ENCODE peak calls at places on chromosome 13, in ten cellular contexts. X is left ventricle myocardium inferior; K is left lung; U is CD8-positive, alpha-beta memory T cell; G is psoas muscle; T is DND-41; C is heart right ventricle; P is tibial nerve; D is uterus; E is pancreas. B is an unnamed sample. For H3K4me1, the result is how much of the 10 kb centered on the place peaks cover.

GRCh38 chr13:48120246-48120645 is 25.3 kb upstream of the MED4 start:
- DNase-seq in X (no peak), K (no peak), U (no peak), G (no peak), T (no peak), C (no peak), P (no peak), D (no peak), E (no peak), B (no peak)

GRCh38 chr13:75101348-75101747 is 380.6 kb downstream of the TBC1D4 start:
- DNase-seq in X (no peak), K (no peak), U (no peak), G (no peak), T (no peak), C (no peak), P (no peak), D (no peak), E (no peak), B (no peak)

GRCh38 chr13:36530050-36530789 is 97.9 kb downstream of the CCNA1 start:
- DNase-seq in X (no peak), K (no peak), U (no peak), G (no peak), T (no peak), C (no peak), P (no peak), D (peak), E (no peak), B (no peak)

GRCh38 chr13:71801781-71802180 is 65.2 kb downstream of the DACH1 start:
- DNase-seq in X (no peak), K (no peak), U (no peak), G (no peak), T (no peak), C (no peak), P (no peak), D (no peak), E (no peak), B (no peak)

GRCh38 chr13:41713405-41713804 is 247.5 kb downstream of the VWA8 start:
- DNase-seq in X (no peak), K (no peak), U (no peak), G (no peak), T (no peak), C (no peak), P (no peak), D (no peak), E (no peak), B (no peak)

GRCh38 chr13:59514316-59514715 is 649.4 kb downstream of the DIAPH3 start:
- DNase-seq in X (no peak), K (no peak), U (no peak), G (no peak), T (no peak), C (no peak), P (no peak), D (no peak), E (no peak), B (no peak)

GRCh38 chr13:111034811-111035210 is 80.3 kb upstream of the ARHGEF7 start:
- DNase-seq in X (no peak), K (no peak), U (no peak), G (no peak), T (no peak), C (no peak), P (no peak), D (no peak), E (no peak), B (no peak)

GRCh38 chr13:33676045-33676699 is 141.8 kb upstream of the RFC3 start:
- DNase-seq in X (no peak), K (no peak), U (no peak), G (no peak), T (no peak), C (peak), P (no peak), D (no peak), E (peak), B (no peak)

GRCh38 chr13:77479326-77479725 is 56.2 kb upstream of the SCEL start:
- DNase-seq in X (no peak), K (no peak), U (no peak), G (no peak), T (no peak), C (no peak), P (no peak), D (no peak), E (no peak), B (no peak)

GRCh38 chr13:77475345-77476084 is 60.0 kb upstream of the SCEL start:
- DNase-seq in X (no peak), K (peak), U (no peak), G (no peak), T (no peak), C (no peak), P (no peak), D (no peak), E (no peak), B (no peak)

GRCh38 chr13:77478645-77478997 is 56.9 kb upstream of the SCEL start:
- DNase-seq in X (no peak), K (no peak), U (no peak), G (no peak), T (no peak), C (no peak), P (no peak), D (no peak), E (no peak), B (no peak)

GRCh38 chr13:77476456-77476855 is 59.0 kb upstream of the SCEL start:
- DNase-seq in X (no peak), K (no peak), U (no peak), G (no peak), T (no peak), C (no peak), P (no peak), D (no peak), E (no peak), B (no peak)

DNA sequence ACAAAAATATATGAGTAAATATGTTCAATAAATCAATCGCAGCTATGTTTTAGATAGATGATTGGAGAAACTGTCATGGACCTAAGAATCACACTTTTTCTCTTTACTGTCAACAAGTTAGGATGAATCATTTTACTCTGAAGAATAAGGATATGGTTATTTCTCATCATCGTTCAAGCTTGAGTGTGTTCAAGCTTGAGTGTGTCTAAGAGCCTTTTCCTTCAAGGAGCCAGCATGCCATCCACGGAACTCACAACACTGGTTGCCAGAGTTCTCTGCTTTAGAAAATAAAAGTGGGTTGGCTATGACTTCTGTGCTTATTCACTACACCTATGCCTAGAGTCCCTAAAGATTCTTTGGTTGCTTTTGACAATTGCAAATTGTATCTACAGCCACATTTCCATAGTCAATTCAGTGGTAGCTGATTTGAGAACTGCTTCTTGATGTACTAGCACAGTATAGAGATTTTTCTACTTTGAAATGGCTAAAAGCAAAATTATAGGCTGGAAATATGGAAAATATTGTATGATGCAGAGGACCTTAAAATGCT is 58.1 kb upstream of the SCEL start:
- DNase-seq in X (no peak), K (no peak), U (no peak), G (no peak), T (no peak), C (no peak), P (no peak), D (no peak), E (no peak), B (no peak)
- H3K4me1 ChIP-seq in X (under half), K (under half), U (under half), G (under half), T (under half), C (under half), P (under half), D (under half), E (under half), B (under half)

GRCh38 chr13:28321751-28322150 is 173.2 kb downstream of the FLT1 start:
- DNase-seq in X (no peak), K (no peak), U (no peak), G (no peak), T (no peak), C (no peak), P (no peak), D (no peak), E (no peak), B (no peak)
- H3K4me1 ChIP-seq in X (half or more), K (under half), U (under half), G (under half), T (under half), C (half or more), P (under half), D (under half), E (under half), B (under half)

GRCh38 chr13:74066937-74067336 is 67.3 kb downstream of the KLF12 start:
- DNase-seq in X (no peak), K (no peak), U (no peak), G (no peak), T (no peak), C (no peak), P (no peak), D (no peak), E (no peak), B (no peak)
- H3K4me1 ChIP-seq in X (under half), K (under half), U (half or more), G (under half), T (half or more), C (under half), P (under half), D (under half), E (under half), B (under half)

GRCh38 chr13:77310579-77311279 is 16.2 kb downstream of the MYCBP2 start:
- DNase-seq in X (no peak), K (no peak), U (no peak), G (no peak), T (no peak), C (no peak), P (no peak), D (no peak), E (no peak), B (no peak)
- H3K4me1 ChIP-seq in X (half or more), K (half or more), U (half or more), G (half or more), T (under half), C (half or more), P (under half), D (under half), E (under half), B (half or more)

GRCh38 chr13:113006660-113007059 is 37.6 kb downstream of the MCF2L start:
- DNase-seq in X (no peak), K (no peak), U (no peak), G (no peak), T (no peak), C (no peak), P (no peak), D (no peak), E (no peak), B (no peak)

GRCh38 chr13:113010510-113010865 is 41.5 kb downstream of the MCF2L start:
- DNase-seq in X (no peak), K (no peak), U (no peak), G (no peak), T (no peak), C (no peak), P (no peak), D (no peak), E (no peak), B (no peak)

GRCh38 chr13:113013303-113013702 is 44.3 kb downstream of the MCF2L start:
- DNase-seq in X (no peak), K (no peak), U (no peak), G (no peak), T (no peak), C (no peak), P (no peak), D (no peak), E (no peak), B (no peak)

GRCh38 chr13:113008841-113009240 is 39.8 kb downstream of the MCF2L start:
- DNase-seq in X (no peak), K (no peak), U (no peak), G (no peak), T (no peak), C (no peak), P (no peak), D (no peak), E (no peak), B (no peak)

GRCh38 chr13:113009743-113010509 is 40.9 kb downstream of the MCF2L start:
- DNase-seq in X (no peak), K (no peak), U (no peak), G (no peak), T (no peak), C (no peak), P (no peak), D (no peak), E (no peak), B (no peak)
- H3K4me1 ChIP-seq in X (under half), K (under half), U (under half), G (under half), T (under half), C (under half), P (under half), D (under half), E (under half), B (under half)

GRCh38 chr13:21009036-21009435 is 52.4 kb downstream of the LATS2 start:
- DNase-seq in X (no peak), K (no peak), U (no peak), G (no peak), T (no peak), C (no peak), P (no peak), D (no peak), E (no peak), B (no peak)
- H3K4me1 ChIP-seq in X (half or more), K (under half), U (under half), G (half or more), T (under half), C (half or more), P (under half), D (under half), E (under half), B (half or more)